ENCODE peak calls at places on chromosome 11, in eight cellular contexts. Z, T, J, R, H, F, D and M are unnamed samples.

GRCh38 chr11:122981388-122982264 is at the start of gene BSX:
- DNase-seq in Z (peak), T (peak), J (peak), R (peak), H (peak), F (peak), D (peak), M (peak)

GRCh38 chr11:44572884-44573283 is 7.4 kb downstream of the CD82 start:
- DNase-seq in Z (no peak), T (no peak), J (no peak), R (no peak), H (no peak), F (no peak), D (peak), M (no peak)

GRCh38 chr11:15770798-15771414 is 585.4 kb downstream of the SOX6 start:
- DNase-seq in Z (no peak), T (peak), J (no peak), R (no peak), H (no peak), F (peak), D (peak), M (peak)

GRCh38 chr11:45860348-45860747 is 13.1 kb downstream of the CRY2 start:
- DNase-seq in Z (no peak), T (no peak), J (no peak), R (no peak), H (no peak), F (no peak), D (no peak), M (no peak)

GRCh38 chr11:45143494-45143893 is 2.9 kb upstream of the PRDM11 start:
- DNase-seq in Z (no peak), T (no peak), J (no peak), R (no peak), H (no peak), F (no peak), D (no peak), M (no peak)

GRCh38 chr11:126487711-126488110 is 132.2 kb downstream of the ST3GAL4 start:
- DNase-seq in Z (no peak), T (no peak), J (no peak), R (no peak), H (no peak), F (no peak), D (no peak), M (no peak)

GRCh38 chr11:20501252-20501651 is 98.2 kb upstream of the SLC6A5 start:
- DNase-seq in Z (no peak), T (no peak), J (no peak), R (no peak), H (no peak), F (no peak), D (no peak), M (no peak)

GRCh38 chr11:11789735-11790369 is 51.9 kb upstream of the USP47 start:
- DNase-seq in Z (no peak), T (no peak), J (peak), R (no peak), H (no peak), F (no peak), D (peak), M (peak)

GRCh38 chr11:116930177-116930576 is 92.8 kb upstream of the APOA1 start:
- DNase-seq in Z (peak), T (no peak), J (peak), R (peak), H (peak), F (peak), D (peak), M (peak)